ENCODE peak calls at places on chromosomes 1 and 21, in six cellular contexts. N, B, L, J, G and F are unnamed samples.

GRCh38 chr1:20355828-20356735 is 65.4 kb downstream of the VWA5B1 start:
- DNase-seq in J (no peak), G (no peak), N (no peak), L (no peak), B (no peak), F (no peak)

GRCh38 chr1:214108097-214108446 is 120.3 kb downstream of the PROX1 start:
- DNase-seq in L (no peak), J (no peak), N (no peak), B (no peak), G (no peak), F (no peak)

GRCh38 chr1:203999618-204000017 is 73.3 kb upstream of the SOX13 start:
- DNase-seq in B (no peak), J (no peak), G (no peak), N (no peak), L (no peak), F (no peak)

GRCh38 chr21:46617267-46618051 is 12.6 kb upstream of the S100B start:
- DNase-seq in B (no peak), L (no peak), J (no peak), G (no peak), N (peak; percentile 37), F (no peak)

GRCh38 chr1:34824817-34825454 is 32.1 kb downstream of the GJA4 start:
- DNase-seq in L (no peak), G (no peak), N (no peak), B (no peak), J (no peak), F (no peak)

GRCh38 chr1:65458730-65459396 is 38.4 kb downstream of the LEPR start:
- DNase-seq in G (no peak), L (no peak), N (no peak), J (no peak), B (no peak), F (no peak)

GRCh38 chr1:22592919-22593790 is 29.9 kb downstream of the EPHA8 start:
- DNase-seq in B (no peak), N (no peak), J (no peak), G (no peak), L (no peak), F (no peak)

GRCh38 chr21:36388835-36389234 is 3.6 kb downstream of the CHAF1B start:
- DNase-seq in N (no peak), L (no peak), J (no peak), B (peak; percentile 53), G (peak; percentile 33), F (no peak)

GRCh38 chr1:58442114-58442513 is 104.4 kb downstream of the OMA1 start:
- DNase-seq in L (no peak), J (no peak), N (no peak), G (no peak), B (no peak), F (no peak)